ENCODE peak calls at places on chromosomes 12 and 14, in nine cellular contexts. One of them, this sample, is unnamed.
A peak's percentile ranks its signal among the peaks of the same experiment; 100 is the strongest.

GRCh38 chr12:122090759-122091535 is 12.4 kb downstream of the MLXIP start:
- DNase-seq in K562: no peak
- DNase-seq in GM12878: no peak
- DNase-seq in GM23338: no peak
- DNase-seq in A549: no peak
- DNase-seq in HL-60: no peak
- DNase-seq in SK-N-SH: no peak
- DNase-seq in HCT116: no peak
- DNase-seq in HepG2: no peak
- DNase-seq in this sample: no peak

GRCh38 chr12:121181181-121181580 is 28.7 kb upstream of the P2RX4 start:
- DNase-seq in HL-60: no peak
- DNase-seq in GM23338: no peak
- DNase-seq in SK-N-SH: no peak
- DNase-seq in K562: no peak
- DNase-seq in GM12878: no peak
- DNase-seq in A549: no peak
- DNase-seq in HepG2: no peak
- DNase-seq in HCT116: no peak
- DNase-seq in this sample: no peak

GRCh38 chr12:75837700-75838099 is 193.9 kb downstream of the PHLDA1 start:
- DNase-seq in HCT116: no peak
- DNase-seq in GM12878: no peak
- DNase-seq in A549: no peak
- DNase-seq in K562: peak; percentile 45
- DNase-seq in SK-N-SH: peak; percentile 36
- DNase-seq in HL-60: no peak
- DNase-seq in GM23338: no peak
- DNase-seq in HepG2: no peak
- DNase-seq in this sample: no peak

GRCh38 chr12:481422-481821 is 21.7 kb downstream of the B4GALNT3 start:
- DNase-seq in SK-N-SH: no peak
- DNase-seq in HCT116: no peak
- DNase-seq in A549: no peak
- DNase-seq in GM23338: no peak
- DNase-seq in HL-60: no peak
- DNase-seq in HepG2: peak; percentile 24
- DNase-seq in K562: no peak
- DNase-seq in GM12878: no peak
- DNase-seq in this sample: no peak

GRCh38 chr12:131038961-131039360 is 85.3 kb downstream of the ADGRD1 start:
- DNase-seq in GM12878: no peak
- DNase-seq in GM23338: no peak
- DNase-seq in A549: no peak
- DNase-seq in K562: no peak
- DNase-seq in HepG2: no peak
- DNase-seq in HL-60: no peak
- DNase-seq in HCT116: no peak
- DNase-seq in SK-N-SH: no peak
- DNase-seq in this sample: no peak

GRCh38 chr12:44127966-44128365 is 292.1 kb downstream of the TMEM117 start:
- DNase-seq in GM23338: no peak
- DNase-seq in HepG2: no peak
- DNase-seq in GM12878: no peak
- DNase-seq in K562: no peak
- DNase-seq in SK-N-SH: no peak
- DNase-seq in HL-60: no peak
- DNase-seq in HCT116: no peak
- DNase-seq in A549: no peak
- DNase-seq in this sample: no peak

GRCh38 chr14:104073764-104074163 is 11.7 kb upstream of the ASPG start:
- DNase-seq in GM12878: no peak
- DNase-seq in GM23338: no peak
- DNase-seq in HepG2: no peak
- DNase-seq in HCT116: no peak
- DNase-seq in SK-N-SH: no peak
- DNase-seq in A549: no peak
- DNase-seq in K562: peak; percentile 8
- DNase-seq in HL-60: no peak
- DNase-seq in this sample: no peak

GRCh38 chr12:121404734-121405133 is 4.8 kb downstream of the RNF34 start:
- DNase-seq in GM12878: no peak
- DNase-seq in HCT116: no peak
- DNase-seq in HepG2: peak; percentile 35
- DNase-seq in GM23338: no peak
- DNase-seq in A549: no peak
- DNase-seq in SK-N-SH: peak; percentile 57
- DNase-seq in HL-60: no peak
- DNase-seq in K562: no peak
- DNase-seq in this sample: no peak

GRCh38 chr12:694734-695503 is 31.7 kb upstream of the NINJ2 start:
- DNase-seq in K562: no peak
- DNase-seq in SK-N-SH: no peak
- DNase-seq in GM12878: no peak
- DNase-seq in HepG2: peak; percentile 86
- DNase-seq in HL-60: peak; percentile 85
- DNase-seq in GM23338: no peak
- DNase-seq in A549: no peak
- DNase-seq in HCT116: no peak
- DNase-seq in this sample: no peak

GRCh38 chr12:107491856-107492255 is 193.7 kb upstream of the PWP1 start:
- DNase-seq in SK-N-SH: no peak
- DNase-seq in K562: no peak
- DNase-seq in HCT116: no peak
- DNase-seq in A549: no peak
- DNase-seq in GM12878: no peak
- DNase-seq in GM23338: no peak
- DNase-seq in HepG2: no peak
- DNase-seq in HL-60: no peak
- DNase-seq in this sample: no peak

GRCh38 chr12:107494331-107494730 is 191.3 kb upstream of the PWP1 start:
- DNase-seq in SK-N-SH: no peak
- DNase-seq in HepG2: no peak
- DNase-seq in HL-60: no peak
- DNase-seq in A549: no peak
- DNase-seq in GM12878: no peak
- DNase-seq in K562: no peak
- DNase-seq in HCT116: no peak
- DNase-seq in GM23338: no peak
- DNase-seq in this sample: no peak

GRCh38 chr12:107493646-107494045 is 192.0 kb upstream of the PWP1 start:
- DNase-seq in K562: no peak
- DNase-seq in HepG2: no peak
- DNase-seq in HL-60: no peak
- DNase-seq in SK-N-SH: no peak
- DNase-seq in GM12878: no peak
- DNase-seq in HCT116: no peak
- DNase-seq in A549: no peak
- DNase-seq in GM23338: no peak
- DNase-seq in this sample: no peak

GRCh38 chr12:107493135-107493494 is 192.5 kb upstream of the PWP1 start:
- DNase-seq in GM23338: no peak
- DNase-seq in HepG2: no peak
- DNase-seq in HCT116: no peak
- DNase-seq in K562: no peak
- DNase-seq in SK-N-SH: no peak
- DNase-seq in HL-60: no peak
- DNase-seq in A549: no peak
- DNase-seq in GM12878: no peak
- DNase-seq in this sample: no peak

DNA sequence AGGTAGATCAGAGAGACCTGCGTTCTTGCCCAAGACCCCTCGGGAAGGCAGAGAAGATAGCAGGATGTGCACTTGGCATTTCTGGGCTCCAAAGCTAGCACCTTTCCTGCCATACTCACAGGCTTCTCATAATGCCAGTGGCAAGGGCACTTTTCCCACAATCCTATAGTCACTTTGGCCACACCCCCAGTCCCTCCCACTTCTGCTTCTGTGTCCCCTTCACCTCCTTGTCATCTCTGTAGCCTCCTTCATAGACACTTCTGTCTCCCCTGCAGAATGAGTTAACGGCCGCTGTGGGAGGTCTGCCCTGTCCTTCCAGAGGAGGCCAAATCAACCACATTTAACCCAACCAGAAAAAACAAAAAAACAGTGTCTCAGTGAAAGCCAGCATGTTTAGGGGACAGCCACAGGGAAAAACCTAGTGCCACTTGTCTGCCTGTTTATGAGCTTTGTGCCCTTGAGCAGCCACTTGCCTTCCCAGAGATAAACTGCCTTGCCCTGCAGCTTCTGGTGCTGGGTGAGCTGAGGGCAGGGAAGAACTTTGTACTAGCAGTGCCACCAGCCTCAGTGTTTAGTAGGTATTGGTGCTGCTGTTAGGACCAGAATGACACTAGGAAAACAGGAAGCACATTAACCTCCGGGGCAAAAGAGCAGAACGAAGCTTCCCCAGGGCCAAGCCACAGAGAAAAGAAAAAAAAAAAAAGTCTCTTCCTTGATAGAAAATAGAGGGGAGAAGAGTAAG is 193.0 kb upstream of the PWP1 start:
- DNase-seq in GM12878: no peak
- DNase-seq in K562: no peak
- DNase-seq in A549: no peak
- DNase-seq in GM23338: no peak
- DNase-seq in HCT116: no peak
- DNase-seq in HL-60: peak; percentile 60
- DNase-seq in SK-N-SH: no peak
- DNase-seq in HepG2: peak; percentile 40
- DNase-seq in this sample: no peak
- H3K27ac ChIP-seq in GM12878: no peak overlapping the region
- H3K27ac ChIP-seq in K562: no peak overlapping the region
- H3K27ac ChIP-seq in A549: no peak overlapping the region
- H3K27ac ChIP-seq in GM23338: no peak overlapping the region
- H3K27ac ChIP-seq in HCT116: no peak overlapping the region
- H3K27ac ChIP-seq in HL-60: peak overlapping the region; percentile 39
- H3K27ac ChIP-seq in SK-N-SH: no peak overlapping the region
- H3K27ac ChIP-seq in HepG2: peak overlapping the region; percentile 76
- H3K27ac ChIP-seq in this sample: no peak overlapping the region

DNA sequence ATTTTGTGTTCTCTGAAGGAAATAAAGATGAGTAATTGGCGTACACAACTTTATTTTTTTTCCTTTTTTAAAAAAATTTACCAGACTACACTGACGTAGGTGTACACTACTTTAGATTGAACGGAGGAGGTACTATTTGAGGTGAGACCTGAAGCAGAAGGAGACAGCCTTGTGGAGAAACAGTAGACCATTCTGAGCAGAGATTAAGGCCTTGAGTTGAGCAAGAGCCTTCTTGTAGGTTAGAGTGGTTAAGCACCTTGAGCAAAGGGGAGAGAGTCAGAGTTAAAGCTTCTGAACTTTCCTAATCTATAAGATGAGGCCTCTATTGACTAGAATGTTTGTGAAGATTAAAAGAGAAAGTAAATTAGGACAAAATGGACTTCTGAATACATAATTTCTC is 2.5 kb downstream of the LEMD3 start:
- DNase-seq in HCT116: no peak
- DNase-seq in GM23338: no peak
- DNase-seq in HL-60: peak; percentile 34
- DNase-seq in K562: no peak
- DNase-seq in GM12878: no peak
- DNase-seq in SK-N-SH: no peak
- DNase-seq in A549: no peak
- DNase-seq in HepG2: no peak
- DNase-seq in this sample: no peak
- TF ChIP-seq REST in HCT116: no peak
- TF ChIP-seq REST in GM23338: no peak
- TF ChIP-seq REST in HL-60: no peak
- TF ChIP-seq REST in K562: no peak
- TF ChIP-seq REST in GM12878: no peak
- TF ChIP-seq REST in SK-N-SH: no peak
- TF ChIP-seq REST in A549: no peak
- TF ChIP-seq REST in HepG2: no peak
- TF ChIP-seq REST in this sample: no peak

DNA sequence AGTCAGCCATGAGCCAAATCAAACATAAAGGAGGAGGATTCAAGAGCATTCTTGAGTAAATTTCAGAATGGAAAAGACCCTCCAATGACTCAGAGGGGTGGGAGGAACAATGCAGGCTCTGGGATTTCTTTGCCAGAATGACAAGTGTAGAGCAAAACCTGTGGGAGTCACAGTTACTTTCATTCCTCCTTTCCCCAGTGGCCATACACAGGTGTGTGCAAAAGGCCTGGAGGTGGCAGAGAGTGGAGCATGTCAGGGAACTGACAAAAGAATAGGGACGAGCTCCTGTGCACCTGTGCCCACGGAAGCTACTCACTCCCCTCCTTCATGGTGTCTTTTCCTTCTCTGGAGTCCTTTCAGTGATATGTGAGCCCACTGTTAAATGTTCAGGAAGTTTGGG is 9.4 kb upstream of the CIPC start:
- DNase-seq in HL-60: no peak
- DNase-seq in SK-N-SH: no peak
- DNase-seq in HepG2: no peak
- DNase-seq in K562: no peak
- DNase-seq in A549: no peak
- DNase-seq in GM12878: no peak
- DNase-seq in GM23338: no peak
- DNase-seq in HCT116: no peak
- DNase-seq in this sample: no peak
- H3K27ac ChIP-seq in HL-60: no peak overlapping the region
- H3K27ac ChIP-seq in SK-N-SH: no peak overlapping the region
- H3K27ac ChIP-seq in HepG2: no peak overlapping the region
- H3K27ac ChIP-seq in K562: no peak overlapping the region
- H3K27ac ChIP-seq in A549: no peak overlapping the region
- H3K27ac ChIP-seq in GM12878: no peak overlapping the region
- H3K27ac ChIP-seq in GM23338: peak overlapping the region; percentile 4
- H3K27ac ChIP-seq in HCT116: no peak overlapping the region
- H3K27ac ChIP-seq in this sample: no peak overlapping the region

GRCh38 chr12:6091786-6092566 is 32.5 kb downstream of the VWF start:
- DNase-seq in K562: no peak
- DNase-seq in A549: no peak
- DNase-seq in HCT116: no peak
- DNase-seq in HepG2: no peak
- DNase-seq in SK-N-SH: no peak
- DNase-seq in GM23338: no peak
- DNase-seq in HL-60: no peak
- DNase-seq in GM12878: no peak
- DNase-seq in this sample: no peak

GRCh38 chr12:6085841-6086240 is 38.6 kb downstream of the VWF start:
- DNase-seq in HL-60: no peak
- DNase-seq in K562: no peak
- DNase-seq in GM12878: no peak
- DNase-seq in HCT116: no peak
- DNase-seq in SK-N-SH: no peak
- DNase-seq in GM23338: no peak
- DNase-seq in A549: no peak
- DNase-seq in HepG2: no peak
- DNase-seq in this sample: no peak

GRCh38 chr12:6086316-6086715 is 38.2 kb downstream of the VWF start:
- DNase-seq in GM23338: no peak
- DNase-seq in HCT116: no peak
- DNase-seq in HL-60: no peak
- DNase-seq in GM12878: no peak
- DNase-seq in SK-N-SH: no peak
- DNase-seq in K562: no peak
- DNase-seq in HepG2: no peak
- DNase-seq in A549: no peak
- DNase-seq in this sample: no peak

GRCh38 chr12:6090786-6091185 is 33.7 kb downstream of the VWF start:
- DNase-seq in GM23338: no peak
- DNase-seq in SK-N-SH: no peak
- DNase-seq in HepG2: peak; percentile 26
- DNase-seq in A549: no peak
- DNase-seq in HL-60: no peak
- DNase-seq in K562: no peak
- DNase-seq in HCT116: no peak
- DNase-seq in GM12878: no peak
- DNase-seq in this sample: no peak

GRCh38 chr12:6089041-6089823 is 35.2 kb downstream of the VWF start:
- DNase-seq in GM12878: no peak
- DNase-seq in A549: no peak
- DNase-seq in HL-60: no peak
- DNase-seq in SK-N-SH: no peak
- DNase-seq in GM23338: peak; percentile 53
- DNase-seq in HepG2: peak; percentile 56
- DNase-seq in HCT116: peak; percentile 77
- DNase-seq in K562: no peak
- DNase-seq in this sample: no peak
- TF ChIP-seq REST in GM12878: no peak
- TF ChIP-seq REST in A549: no peak
- TF ChIP-seq REST in HL-60: no peak
- TF ChIP-seq REST in SK-N-SH: no peak
- TF ChIP-seq REST in GM23338: no peak
- TF ChIP-seq REST in HepG2: no peak
- TF ChIP-seq REST in HCT116: no peak
- TF ChIP-seq REST in K562: no peak
- TF ChIP-seq REST in this sample: no peak

This sample was measured in Panc1.